ENCODE peak calls at places on chromosomes 5 and 9, in seven cellular contexts. M is M059J; L is stimulated activated naive B cell treated with anti-CD40 and anti-IgM and Interleukin-4, amounts not matched to agents 10 μg/mL and 1 μg/mL and 100 μg/mL, for 72 hours; Y is cerebellar nuclear complex; P is neural crest cell; D is WTC11; K is activated T-helper 1 cell treated with anti-CD3 and anti-CD28 coated beads, Interleukin-12 subunit alpha, Interleukin-12 subunit beta, Interleukin-2, Interleukin-4 antibody, amounts not matched to agents 30 ng/mL and 10 ng/mL and 1 ng/mL, durations not matched to agents 14 hours and 24 hours and 36 hours. S is an unnamed sample.
A peak's percentile ranks its signal among the peaks of the same experiment; 100 is the strongest.

GRCh38 chr9:126756876-126757415 is 47.9 kb upstream of the ZBTB43 start:
- DNase-seq in Y (no peak), P (no peak), K (no peak), D (no peak), M (no peak), L (no peak), S (no peak)

GRCh38 chr5:137415231-137415681 is 83.9 kb downstream of the SPOCK1 start:
- DNase-seq in Y (no peak), K (no peak), D (no peak), M (peak; percentile 91), L (no peak), P (no peak), S (no peak)

GRCh38 chr5:66666778-66667177 is 70.6 kb downstream of the MAST4 start:
- DNase-seq in M (no peak), K (no peak), L (no peak), P (no peak), D (no peak), Y (no peak), S (no peak)

GRCh38 chr5:144183254-144183889 is 12.7 kb downstream of the KCTD16 start:
- DNase-seq in Y (no peak), D (no peak), P (no peak), K (no peak), L (no peak), M (peak; percentile 62), S (peak; percentile 17)

GRCh38 chr9:101706261-101706798 is 32.1 kb downstream of the GRIN3A start:
- DNase-seq in D (no peak), M (no peak), P (no peak), K (no peak), L (no peak), Y (no peak), S (no peak)

GRCh38 chr9:27471789-27472585 is 52.1 kb upstream of the IFNK start:
- DNase-seq in D (no peak), M (no peak), P (no peak), L (no peak), K (no peak), Y (no peak), S (no peak)

GRCh38 chr9:131095666-131096489 is 453 bp upstream of the AIF1L start:
- DNase-seq in P (peak; percentile 81), D (peak; percentile 87), K (no peak), L (no peak), M (no peak), Y (no peak), S (peak; percentile 94)

GRCh38 chr5:109143001-109143400 is 266.8 kb downstream of the PJA2 start:
- DNase-seq in Y (no peak), D (no peak), K (no peak), P (no peak), L (no peak), M (no peak), S (no peak)

GRCh38 chr5:83510199-83510730 is 38.7 kb downstream of the VCAN start:
- DNase-seq in Y (no peak), M (no peak), L (no peak), P (no peak), D (no peak), K (no peak), S (no peak)

GRCh38 chr5:172412724-172413260 is 41.5 kb downstream of the SH3PXD2B start:
- DNase-seq in L (peak; percentile 11), D (no peak), M (peak; percentile 98), Y (no peak), P (no peak), K (no peak), S (no peak)

GRCh38 chr9:93679536-93680444 is 103.4 kb downstream of the PHF2 start:
- DNase-seq in P (peak; percentile 1), D (peak; percentile 8), Y (no peak), M (no peak), L (peak; percentile 0), K (no peak), S (no peak)

GRCh38 chr5:97501965-97502305 is 318.9 kb upstream of the RIOK2 start:
- DNase-seq in P (no peak), L (no peak), M (peak; percentile 36), D (no peak), K (no peak), Y (no peak), S (no peak)

GRCh38 chr5:151451626-151452520 is 4.5 kb downstream of the SLC36A1 start:
- DNase-seq in L (peak; percentile 59), K (no peak), P (no peak), Y (no peak), D (no peak), M (peak; percentile 52), S (no peak)

GRCh38 chr5:1764606-1764960 is 35.1 kb downstream of the MRPL36 start:
- DNase-seq in D (no peak), L (no peak), P (no peak), Y (no peak), K (no peak), M (no peak), S (no peak)

GRCh38 chr5:57665146-57665936 is 182.7 kb upstream of the ACTBL2 start:
- DNase-seq in Y (no peak), D (no peak), M (no peak), K (no peak), P (no peak), L (no peak), S (no peak)

GRCh38 chr5:76256116-76256889 is 146.8 kb upstream of the IQGAP2 start:
- DNase-seq in L (peak; percentile 36), K (peak; percentile 55), D (peak; percentile 59), P (peak; percentile 39), M (peak; percentile 62), Y (peak; percentile 17), S (peak; percentile 85)

S was measured in neural progenitor cell.